ENCODE peak calls at places on chromosomes 11 and 22, in nine cellular contexts. One of them, this sample, is unnamed.

GRCh38 chr11:66326261-66327111 is 9.6 kb upstream of the CD248 start:
- ATAC-seq in lung: no peak
- ATAC-seq in WTC11: no peak
- ATAC-seq in left lobe of liver: no peak
- ATAC-seq in activated CD8-positive, alpha-beta T cell treated with anti-CD3 and anti-CD28 coated beads, Interleukin-2, amount 10 ng/mL, durations not matched to agents 7 days and 5 days: peak
- ATAC-seq in activated CD4-positive, CD25-positive, alpha-beta regulatory T cell treated with anti-CD3 and anti-CD28 coated beads, Interleukin-2, amount 50 U/mL, for 24 hours: no peak
- ATAC-seq in CD8-positive, alpha-beta T cell: peak
- ATAC-seq in A549: peak
- ATAC-seq in body of pancreas: no peak
- ATAC-seq in this sample: peak

GRCh38 chr22:20490183-20490940 is 5.2 kb downstream of the KLHL22 start:
- ATAC-seq in CD8-positive, alpha-beta T cell: peak
- ATAC-seq in left lobe of liver: no peak
- ATAC-seq in activated CD4-positive, CD25-positive, alpha-beta regulatory T cell treated with anti-CD3 and anti-CD28 coated beads, Interleukin-2, amount 50 U/mL, for 24 hours: peak
- ATAC-seq in WTC11: no peak
- ATAC-seq in activated CD8-positive, alpha-beta T cell treated with anti-CD3 and anti-CD28 coated beads, Interleukin-2, amount 10 ng/mL, durations not matched to agents 7 days and 5 days: no peak
- ATAC-seq in body of pancreas: no peak
- ATAC-seq in lung: no peak
- ATAC-seq in A549: no peak
- ATAC-seq in this sample: no peak

GRCh38 chr22:36026741-36027140 is 1.9 kb downstream of the RBFOX2 start:
- ATAC-seq in CD8-positive, alpha-beta T cell: no peak
- ATAC-seq in A549: no peak
- ATAC-seq in activated CD8-positive, alpha-beta T cell treated with anti-CD3 and anti-CD28 coated beads, Interleukin-2, amount 10 ng/mL, durations not matched to agents 7 days and 5 days: no peak
- ATAC-seq in left lobe of liver: no peak
- ATAC-seq in lung: no peak
- ATAC-seq in WTC11: no peak
- ATAC-seq in body of pancreas: no peak
- ATAC-seq in activated CD4-positive, CD25-positive, alpha-beta regulatory T cell treated with anti-CD3 and anti-CD28 coated beads, Interleukin-2, amount 50 U/mL, for 24 hours: no peak
- ATAC-seq in this sample: no peak

GRCh38 chr11:45906096-45906682 is 882 bp downstream of the FREY1 start:
- ATAC-seq in A549: no peak
- ATAC-seq in activated CD4-positive, CD25-positive, alpha-beta regulatory T cell treated with anti-CD3 and anti-CD28 coated beads, Interleukin-2, amount 50 U/mL, for 24 hours: peak
- ATAC-seq in lung: no peak
- ATAC-seq in WTC11: no peak
- ATAC-seq in activated CD8-positive, alpha-beta T cell treated with anti-CD3 and anti-CD28 coated beads, Interleukin-2, amount 10 ng/mL, durations not matched to agents 7 days and 5 days: no peak
- ATAC-seq in CD8-positive, alpha-beta T cell: no peak
- ATAC-seq in left lobe of liver: peak
- ATAC-seq in body of pancreas: peak
- ATAC-seq in this sample: no peak

GRCh38 chr11:70019576-70020011 is 58.5 kb upstream of the ANO1 start:
- ATAC-seq in WTC11: no peak
- ATAC-seq in left lobe of liver: no peak
- ATAC-seq in CD8-positive, alpha-beta T cell: no peak
- ATAC-seq in A549: no peak
- ATAC-seq in lung: no peak
- ATAC-seq in activated CD4-positive, CD25-positive, alpha-beta regulatory T cell treated with anti-CD3 and anti-CD28 coated beads, Interleukin-2, amount 50 U/mL, for 24 hours: no peak
- ATAC-seq in body of pancreas: peak
- ATAC-seq in activated CD8-positive, alpha-beta T cell treated with anti-CD3 and anti-CD28 coated beads, Interleukin-2, amount 10 ng/mL, durations not matched to agents 7 days and 5 days: no peak
- ATAC-seq in this sample: no peak

GRCh38 chr11:83033367-83033766 is 38.3 kb downstream of the RAB30 start:
- ATAC-seq in WTC11: no peak
- ATAC-seq in CD8-positive, alpha-beta T cell: no peak
- ATAC-seq in A549: no peak
- ATAC-seq in activated CD8-positive, alpha-beta T cell treated with anti-CD3 and anti-CD28 coated beads, Interleukin-2, amount 10 ng/mL, durations not matched to agents 7 days and 5 days: no peak
- ATAC-seq in left lobe of liver: no peak
- ATAC-seq in body of pancreas: no peak
- ATAC-seq in lung: no peak
- ATAC-seq in activated CD4-positive, CD25-positive, alpha-beta regulatory T cell treated with anti-CD3 and anti-CD28 coated beads, Interleukin-2, amount 50 U/mL, for 24 hours: no peak
- ATAC-seq in this sample: peak

GRCh38 chr11:121928597-121929580 is 187.1 kb downstream of the BLID start:
- ATAC-seq in CD8-positive, alpha-beta T cell: no peak
- ATAC-seq in left lobe of liver: no peak
- ATAC-seq in body of pancreas: no peak
- ATAC-seq in A549: no peak
- ATAC-seq in activated CD4-positive, CD25-positive, alpha-beta regulatory T cell treated with anti-CD3 and anti-CD28 coated beads, Interleukin-2, amount 50 U/mL, for 24 hours: no peak
- ATAC-seq in activated CD8-positive, alpha-beta T cell treated with anti-CD3 and anti-CD28 coated beads, Interleukin-2, amount 10 ng/mL, durations not matched to agents 7 days and 5 days: no peak
- ATAC-seq in WTC11: peak
- ATAC-seq in lung: no peak
- ATAC-seq in this sample: no peak

GRCh38 chr22:24011735-24012068 is 598 bp downstream of the CABIN1 start:
- ATAC-seq in CD8-positive, alpha-beta T cell: no peak
- ATAC-seq in lung: peak
- ATAC-seq in activated CD4-positive, CD25-positive, alpha-beta regulatory T cell treated with anti-CD3 and anti-CD28 coated beads, Interleukin-2, amount 50 U/mL, for 24 hours: no peak
- ATAC-seq in A549: peak
- ATAC-seq in WTC11: no peak
- ATAC-seq in left lobe of liver: peak
- ATAC-seq in activated CD8-positive, alpha-beta T cell treated with anti-CD3 and anti-CD28 coated beads, Interleukin-2, amount 10 ng/mL, durations not matched to agents 7 days and 5 days: no peak
- ATAC-seq in body of pancreas: peak
- ATAC-seq in this sample: peak

GRCh38 chr22:40491990-40492631 is 121.7 kb downstream of the SGSM3 start:
- ATAC-seq in activated CD8-positive, alpha-beta T cell treated with anti-CD3 and anti-CD28 coated beads, Interleukin-2, amount 10 ng/mL, durations not matched to agents 7 days and 5 days: peak
- ATAC-seq in A549: peak
- ATAC-seq in CD8-positive, alpha-beta T cell: peak
- ATAC-seq in left lobe of liver: peak
- ATAC-seq in lung: peak
- ATAC-seq in body of pancreas: peak
- ATAC-seq in WTC11: no peak
- ATAC-seq in activated CD4-positive, CD25-positive, alpha-beta regulatory T cell treated with anti-CD3 and anti-CD28 coated beads, Interleukin-2, amount 50 U/mL, for 24 hours: peak
- ATAC-seq in this sample: peak

GRCh38 chr11:110580571-110580970 is 131.7 kb downstream of the ARHGAP20 start:
- ATAC-seq in activated CD8-positive, alpha-beta T cell treated with anti-CD3 and anti-CD28 coated beads, Interleukin-2, amount 10 ng/mL, durations not matched to agents 7 days and 5 days: no peak
- ATAC-seq in WTC11: no peak
- ATAC-seq in lung: no peak
- ATAC-seq in activated CD4-positive, CD25-positive, alpha-beta regulatory T cell treated with anti-CD3 and anti-CD28 coated beads, Interleukin-2, amount 50 U/mL, for 24 hours: no peak
- ATAC-seq in CD8-positive, alpha-beta T cell: no peak
- ATAC-seq in body of pancreas: no peak
- ATAC-seq in A549: no peak
- ATAC-seq in left lobe of liver: no peak
- ATAC-seq in this sample: no peak

GRCh38 chr11:28657378-28658030 is 549.3 kb downstream of the METTL15 start:
- ATAC-seq in activated CD8-positive, alpha-beta T cell treated with anti-CD3 and anti-CD28 coated beads, Interleukin-2, amount 10 ng/mL, durations not matched to agents 7 days and 5 days: no peak
- ATAC-seq in WTC11: no peak
- ATAC-seq in A549: no peak
- ATAC-seq in lung: no peak
- ATAC-seq in CD8-positive, alpha-beta T cell: no peak
- ATAC-seq in left lobe of liver: no peak
- ATAC-seq in activated CD4-positive, CD25-positive, alpha-beta regulatory T cell treated with anti-CD3 and anti-CD28 coated beads, Interleukin-2, amount 50 U/mL, for 24 hours: no peak
- ATAC-seq in body of pancreas: no peak
- ATAC-seq in this sample: no peak

GRCh38 chr11:12218909-12219308 is 108.5 kb downstream of the MICAL2 start:
- ATAC-seq in activated CD4-positive, CD25-positive, alpha-beta regulatory T cell treated with anti-CD3 and anti-CD28 coated beads, Interleukin-2, amount 50 U/mL, for 24 hours: no peak
- ATAC-seq in WTC11: no peak
- ATAC-seq in body of pancreas: peak
- ATAC-seq in lung: no peak
- ATAC-seq in CD8-positive, alpha-beta T cell: no peak
- ATAC-seq in A549: no peak
- ATAC-seq in activated CD8-positive, alpha-beta T cell treated with anti-CD3 and anti-CD28 coated beads, Interleukin-2, amount 10 ng/mL, durations not matched to agents 7 days and 5 days: no peak
- ATAC-seq in left lobe of liver: peak
- ATAC-seq in this sample: no peak

GRCh38 chr11:66789097-66789890 is 53.9 kb upstream of the RCE1 start:
- ATAC-seq in WTC11: no peak
- ATAC-seq in A549: no peak
- ATAC-seq in body of pancreas: no peak
- ATAC-seq in lung: no peak
- ATAC-seq in activated CD8-positive, alpha-beta T cell treated with anti-CD3 and anti-CD28 coated beads, Interleukin-2, amount 10 ng/mL, durations not matched to agents 7 days and 5 days: no peak
- ATAC-seq in left lobe of liver: no peak
- ATAC-seq in CD8-positive, alpha-beta T cell: no peak
- ATAC-seq in activated CD4-positive, CD25-positive, alpha-beta regulatory T cell treated with anti-CD3 and anti-CD28 coated beads, Interleukin-2, amount 50 U/mL, for 24 hours: peak
- ATAC-seq in this sample: peak

GRCh38 chr11:118783724-118784495 is 7.1 kb downstream of the DDX6 start:
- ATAC-seq in CD8-positive, alpha-beta T cell: no peak
- ATAC-seq in activated CD8-positive, alpha-beta T cell treated with anti-CD3 and anti-CD28 coated beads, Interleukin-2, amount 10 ng/mL, durations not matched to agents 7 days and 5 days: no peak
- ATAC-seq in activated CD4-positive, CD25-positive, alpha-beta regulatory T cell treated with anti-CD3 and anti-CD28 coated beads, Interleukin-2, amount 50 U/mL, for 24 hours: peak
- ATAC-seq in body of pancreas: no peak
- ATAC-seq in A549: no peak
- ATAC-seq in lung: no peak
- ATAC-seq in left lobe of liver: no peak
- ATAC-seq in WTC11: no peak
- ATAC-seq in this sample: no peak

GRCh38 chr11:43944761-43945311 is 2.4 kb downstream of the C11orf96 start:
- ATAC-seq in WTC11: peak
- ATAC-seq in activated CD8-positive, alpha-beta T cell treated with anti-CD3 and anti-CD28 coated beads, Interleukin-2, amount 10 ng/mL, durations not matched to agents 7 days and 5 days: peak
- ATAC-seq in activated CD4-positive, CD25-positive, alpha-beta regulatory T cell treated with anti-CD3 and anti-CD28 coated beads, Interleukin-2, amount 50 U/mL, for 24 hours: peak
- ATAC-seq in lung: peak
- ATAC-seq in A549: peak
- ATAC-seq in CD8-positive, alpha-beta T cell: peak
- ATAC-seq in left lobe of liver: peak
- ATAC-seq in body of pancreas: peak
- ATAC-seq in this sample: peak

GRCh38 chr22:50115693-50116092 is 25.9 kb downstream of the MOV10L1 start:
- ATAC-seq in A549: no peak
- ATAC-seq in activated CD4-positive, CD25-positive, alpha-beta regulatory T cell treated with anti-CD3 and anti-CD28 coated beads, Interleukin-2, amount 50 U/mL, for 24 hours: no peak
- ATAC-seq in WTC11: no peak
- ATAC-seq in left lobe of liver: no peak
- ATAC-seq in activated CD8-positive, alpha-beta T cell treated with anti-CD3 and anti-CD28 coated beads, Interleukin-2, amount 10 ng/mL, durations not matched to agents 7 days and 5 days: no peak
- ATAC-seq in lung: no peak
- ATAC-seq in body of pancreas: no peak
- ATAC-seq in CD8-positive, alpha-beta T cell: no peak
- ATAC-seq in this sample: peak

GRCh38 chr11:47127213-47127612 is 49.5 kb downstream of the ARFGAP2 start:
- ATAC-seq in activated CD4-positive, CD25-positive, alpha-beta regulatory T cell treated with anti-CD3 and anti-CD28 coated beads, Interleukin-2, amount 50 U/mL, for 24 hours: no peak
- ATAC-seq in body of pancreas: peak
- ATAC-seq in CD8-positive, alpha-beta T cell: no peak
- ATAC-seq in A549: no peak
- ATAC-seq in activated CD8-positive, alpha-beta T cell treated with anti-CD3 and anti-CD28 coated beads, Interleukin-2, amount 10 ng/mL, durations not matched to agents 7 days and 5 days: no peak
- ATAC-seq in WTC11: no peak
- ATAC-seq in left lobe of liver: no peak
- ATAC-seq in lung: no peak
- ATAC-seq in this sample: no peak

GRCh38 chr11:93849751-93850584 is 450 bp downstream of the VSTM5 start:
- ATAC-seq in WTC11: peak
- ATAC-seq in activated CD4-positive, CD25-positive, alpha-beta regulatory T cell treated with anti-CD3 and anti-CD28 coated beads, Interleukin-2, amount 50 U/mL, for 24 hours: no peak
- ATAC-seq in left lobe of liver: peak
- ATAC-seq in lung: peak
- ATAC-seq in activated CD8-positive, alpha-beta T cell treated with anti-CD3 and anti-CD28 coated beads, Interleukin-2, amount 10 ng/mL, durations not matched to agents 7 days and 5 days: peak
- ATAC-seq in CD8-positive, alpha-beta T cell: no peak
- ATAC-seq in body of pancreas: peak
- ATAC-seq in A549: peak
- ATAC-seq in this sample: peak

GRCh38 chr22:27100789-27101188 is 443.4 kb downstream of the MIAT start:
- ATAC-seq in activated CD8-positive, alpha-beta T cell treated with anti-CD3 and anti-CD28 coated beads, Interleukin-2, amount 10 ng/mL, durations not matched to agents 7 days and 5 days: no peak
- ATAC-seq in left lobe of liver: no peak
- ATAC-seq in WTC11: peak
- ATAC-seq in body of pancreas: peak
- ATAC-seq in activated CD4-positive, CD25-positive, alpha-beta regulatory T cell treated with anti-CD3 and anti-CD28 coated beads, Interleukin-2, amount 50 U/mL, for 24 hours: no peak
- ATAC-seq in A549: no peak
- ATAC-seq in CD8-positive, alpha-beta T cell: no peak
- ATAC-seq in lung: no peak
- ATAC-seq in this sample: no peak

GRCh38 chr11:31361743-31362142 is 7.8 kb downstream of the DCDC1 start:
- ATAC-seq in lung: no peak
- ATAC-seq in CD8-positive, alpha-beta T cell: no peak
- ATAC-seq in activated CD4-positive, CD25-positive, alpha-beta regulatory T cell treated with anti-CD3 and anti-CD28 coated beads, Interleukin-2, amount 50 U/mL, for 24 hours: no peak
- ATAC-seq in WTC11: no peak
- ATAC-seq in activated CD8-positive, alpha-beta T cell treated with anti-CD3 and anti-CD28 coated beads, Interleukin-2, amount 10 ng/mL, durations not matched to agents 7 days and 5 days: no peak
- ATAC-seq in body of pancreas: no peak
- ATAC-seq in A549: no peak
- ATAC-seq in left lobe of liver: no peak
- ATAC-seq in this sample: no peak

GRCh38 chr22:24996420-24996952 is 44.0 kb downstream of the KIAA1671 start:
- ATAC-seq in WTC11: peak
- ATAC-seq in body of pancreas: no peak
- ATAC-seq in left lobe of liver: no peak
- ATAC-seq in lung: no peak
- ATAC-seq in CD8-positive, alpha-beta T cell: no peak
- ATAC-seq in A549: peak
- ATAC-seq in activated CD4-positive, CD25-positive, alpha-beta regulatory T cell treated with anti-CD3 and anti-CD28 coated beads, Interleukin-2, amount 50 U/mL, for 24 hours: no peak
- ATAC-seq in activated CD8-positive, alpha-beta T cell treated with anti-CD3 and anti-CD28 coated beads, Interleukin-2, amount 10 ng/mL, durations not matched to agents 7 days and 5 days: no peak
- ATAC-seq in this sample: no peak

GRCh38 chr11:25309818-25310217 is 813.0 kb downstream of the LUZP2 start:
- ATAC-seq in lung: no peak
- ATAC-seq in CD8-positive, alpha-beta T cell: no peak
- ATAC-seq in activated CD4-positive, CD25-positive, alpha-beta regulatory T cell treated with anti-CD3 and anti-CD28 coated beads, Interleukin-2, amount 50 U/mL, for 24 hours: no peak
- ATAC-seq in body of pancreas: no peak
- ATAC-seq in activated CD8-positive, alpha-beta T cell treated with anti-CD3 and anti-CD28 coated beads, Interleukin-2, amount 10 ng/mL, durations not matched to agents 7 days and 5 days: no peak
- ATAC-seq in WTC11: no peak
- ATAC-seq in A549: no peak
- ATAC-seq in left lobe of liver: no peak
- ATAC-seq in this sample: no peak

GRCh38 chr11:65962136-65962564 is 616 bp downstream of the SART1 start:
- ATAC-seq in CD8-positive, alpha-beta T cell: no peak
- ATAC-seq in body of pancreas: no peak
- ATAC-seq in lung: no peak
- ATAC-seq in activated CD4-positive, CD25-positive, alpha-beta regulatory T cell treated with anti-CD3 and anti-CD28 coated beads, Interleukin-2, amount 50 U/mL, for 24 hours: no peak
- ATAC-seq in WTC11: no peak
- ATAC-seq in activated CD8-positive, alpha-beta T cell treated with anti-CD3 and anti-CD28 coated beads, Interleukin-2, amount 10 ng/mL, durations not matched to agents 7 days and 5 days: peak
- ATAC-seq in A549: peak
- ATAC-seq in left lobe of liver: no peak
- ATAC-seq in this sample: peak

GRCh38 chr11:113967361-113967760 is 7.5 kb upstream of the HTR3A start:
- ATAC-seq in left lobe of liver: no peak
- ATAC-seq in WTC11: no peak
- ATAC-seq in activated CD4-positive, CD25-positive, alpha-beta regulatory T cell treated with anti-CD3 and anti-CD28 coated beads, Interleukin-2, amount 50 U/mL, for 24 hours: no peak
- ATAC-seq in CD8-positive, alpha-beta T cell: no peak
- ATAC-seq in activated CD8-positive, alpha-beta T cell treated with anti-CD3 and anti-CD28 coated beads, Interleukin-2, amount 10 ng/mL, durations not matched to agents 7 days and 5 days: no peak
- ATAC-seq in lung: no peak
- ATAC-seq in A549: no peak
- ATAC-seq in body of pancreas: no peak
- ATAC-seq in this sample: no peak

GRCh38 chr11:67645521-67646457 is 4.7 kb downstream of the ACY3 start:
- ATAC-seq in left lobe of liver: no peak
- ATAC-seq in CD8-positive, alpha-beta T cell: no peak
- ATAC-seq in activated CD4-positive, CD25-positive, alpha-beta regulatory T cell treated with anti-CD3 and anti-CD28 coated beads, Interleukin-2, amount 50 U/mL, for 24 hours: no peak
- ATAC-seq in A549: no peak
- ATAC-seq in lung: no peak
- ATAC-seq in WTC11: peak
- ATAC-seq in body of pancreas: peak
- ATAC-seq in activated CD8-positive, alpha-beta T cell treated with anti-CD3 and anti-CD28 coated beads, Interleukin-2, amount 10 ng/mL, durations not matched to agents 7 days and 5 days: no peak
- ATAC-seq in this sample: no peak

GRCh38 chr11:114738954-114739353 is 60.6 kb downstream of the NXPE2 start:
- ATAC-seq in activated CD4-positive, CD25-positive, alpha-beta regulatory T cell treated with anti-CD3 and anti-CD28 coated beads, Interleukin-2, amount 50 U/mL, for 24 hours: no peak
- ATAC-seq in body of pancreas: no peak
- ATAC-seq in WTC11: peak
- ATAC-seq in A549: no peak
- ATAC-seq in CD8-positive, alpha-beta T cell: no peak
- ATAC-seq in activated CD8-positive, alpha-beta T cell treated with anti-CD3 and anti-CD28 coated beads, Interleukin-2, amount 10 ng/mL, durations not matched to agents 7 days and 5 days: no peak
- ATAC-seq in lung: no peak
- ATAC-seq in left lobe of liver: peak
- ATAC-seq in this sample: no peak

GRCh38 chr11:11577246-11577855 is 44.5 kb downstream of the GALNT18 start:
- ATAC-seq in WTC11: no peak
- ATAC-seq in lung: no peak
- ATAC-seq in CD8-positive, alpha-beta T cell: no peak
- ATAC-seq in activated CD8-positive, alpha-beta T cell treated with anti-CD3 and anti-CD28 coated beads, Interleukin-2, amount 10 ng/mL, durations not matched to agents 7 days and 5 days: peak
- ATAC-seq in A549: no peak
- ATAC-seq in body of pancreas: no peak
- ATAC-seq in left lobe of liver: peak
- ATAC-seq in activated CD4-positive, CD25-positive, alpha-beta regulatory T cell treated with anti-CD3 and anti-CD28 coated beads, Interleukin-2, amount 50 U/mL, for 24 hours: no peak
- ATAC-seq in this sample: peak

GRCh38 chr11:23730307-23730998 is 766.4 kb upstream of the LUZP2 start:
- ATAC-seq in WTC11: peak
- ATAC-seq in left lobe of liver: no peak
- ATAC-seq in activated CD4-positive, CD25-positive, alpha-beta regulatory T cell treated with anti-CD3 and anti-CD28 coated beads, Interleukin-2, amount 50 U/mL, for 24 hours: no peak
- ATAC-seq in lung: no peak
- ATAC-seq in body of pancreas: no peak
- ATAC-seq in activated CD8-positive, alpha-beta T cell treated with anti-CD3 and anti-CD28 coated beads, Interleukin-2, amount 10 ng/mL, durations not matched to agents 7 days and 5 days: no peak
- ATAC-seq in A549: no peak
- ATAC-seq in CD8-positive, alpha-beta T cell: no peak
- ATAC-seq in this sample: no peak

GRCh38 chr22:19631899-19632670 is 82.2 kb upstream of the SEPTIN5 start:
- ATAC-seq in activated CD8-positive, alpha-beta T cell treated with anti-CD3 and anti-CD28 coated beads, Interleukin-2, amount 10 ng/mL, durations not matched to agents 7 days and 5 days: no peak
- ATAC-seq in WTC11: peak
- ATAC-seq in CD8-positive, alpha-beta T cell: no peak
- ATAC-seq in body of pancreas: no peak
- ATAC-seq in activated CD4-positive, CD25-positive, alpha-beta regulatory T cell treated with anti-CD3 and anti-CD28 coated beads, Interleukin-2, amount 50 U/mL, for 24 hours: no peak
- ATAC-seq in left lobe of liver: no peak
- ATAC-seq in lung: no peak
- ATAC-seq in A549: peak
- ATAC-seq in this sample: peak

GRCh38 chr11:46599340-46600067 is 5.7 kb upstream of the AMBRA1 start:
- ATAC-seq in activated CD4-positive, CD25-positive, alpha-beta regulatory T cell treated with anti-CD3 and anti-CD28 coated beads, Interleukin-2, amount 50 U/mL, for 24 hours: no peak
- ATAC-seq in WTC11: no peak
- ATAC-seq in activated CD8-positive, alpha-beta T cell treated with anti-CD3 and anti-CD28 coated beads, Interleukin-2, amount 10 ng/mL, durations not matched to agents 7 days and 5 days: no peak
- ATAC-seq in lung: no peak
- ATAC-seq in CD8-positive, alpha-beta T cell: no peak
- ATAC-seq in left lobe of liver: no peak
- ATAC-seq in A549: no peak
- ATAC-seq in body of pancreas: peak
- ATAC-seq in this sample: no peak

GRCh38 chr11:72321381-72321996 is 77.5 kb upstream of the PHOX2A start:
- ATAC-seq in activated CD4-positive, CD25-positive, alpha-beta regulatory T cell treated with anti-CD3 and anti-CD28 coated beads, Interleukin-2, amount 50 U/mL, for 24 hours: no peak
- ATAC-seq in WTC11: no peak
- ATAC-seq in CD8-positive, alpha-beta T cell: no peak
- ATAC-seq in body of pancreas: no peak
- ATAC-seq in left lobe of liver: no peak
- ATAC-seq in A549: no peak
- ATAC-seq in lung: no peak
- ATAC-seq in activated CD8-positive, alpha-beta T cell treated with anti-CD3 and anti-CD28 coated beads, Interleukin-2, amount 10 ng/mL, durations not matched to agents 7 days and 5 days: no peak
- ATAC-seq in this sample: no peak

This sample was measured in esophagus mucosa.